ENCODE peak calls at places on chromosome 15, in nine cellular contexts. L is A549; P is PC-9; C is heart right ventricle; E is transverse colon; N is fibroblast of lung; T is naive thymus-derived CD4-positive, alpha-beta T cell; B is IMR-90; D is GM23338. O is an unnamed sample. For H3K4me1, the result is how much of the 10 kb centered on the place peaks cover.

GRCh38 chr15:75232826-75233503 is 25.2 kb upstream of the GOLGA6C start:
- DNase-seq in P (no peak), N (no peak), D (no peak), C (no peak), T (no peak), L (no peak), E (peak), B (no peak), O (no peak)

GRCh38 chr15:55387027-55387426 is 21.1 kb downstream of the CCPG1 start:
- DNase-seq in D (no peak), N (no peak), P (no peak), B (no peak), C (no peak), L (no peak), T (no peak), E (no peak), O (no peak)

GRCh38 chr15:90165659-90166489 is 35.3 kb upstream of the SEMA4B start:
- DNase-seq in P (peak), T (peak), E (peak), C (peak), N (peak), B (peak), D (no peak), L (peak), O (no peak)

GRCh38 chr15:63244399-63244798 is 33.0 kb upstream of the APH1B start:
- DNase-seq in T (no peak), C (no peak), D (no peak), N (peak), B (no peak), L (no peak), P (no peak), E (no peak), O (no peak)

GRCh38 chr15:30043211-30043655 is 39.5 kb upstream of the GOLGA8J start:
- DNase-seq in D (no peak), B (peak), P (no peak), T (no peak), L (peak), C (no peak), E (no peak), N (peak), O (no peak)

GRCh38 chr15:27459836-27460235 is 488.9 kb downstream of the GABRG3 start:
- DNase-seq in T (no peak), E (no peak), B (no peak), C (no peak), D (no peak), N (peak), P (no peak), L (no peak), O (no peak)

GRCh38 chr15:48925714-48926223 is 38.0 kb downstream of the SHC4 start:
- DNase-seq in E (no peak), C (no peak), B (peak), P (peak), T (peak), N (peak), L (peak), D (no peak), O (no peak)

GRCh38 chr15:98952381-98952803 is 55.2 kb downstream of the PGPEP1L start:
- DNase-seq in L (no peak), C (no peak), D (no peak), N (peak), E (no peak), T (no peak), B (peak), P (no peak), O (peak)

GRCh38 chr15:87287156-87287555 is 969.4 kb downstream of the NTRK3 start:
- DNase-seq in T (no peak), N (peak), D (no peak), L (no peak), E (no peak), P (no peak), C (no peak), B (peak), O (no peak)

GRCh38 chr15:27095809-27096580 is 125.0 kb downstream of the GABRG3 start:
- DNase-seq in D (peak), T (no peak), P (no peak), L (no peak), C (no peak), B (no peak), N (peak), E (no peak), O (no peak)

GRCh38 chr15:62809968-62810260 is 232.6 kb upstream of the TPM1 start:
- DNase-seq in L (no peak), B (peak), D (no peak), C (no peak), T (no peak), E (no peak), N (no peak), P (no peak), O (no peak)

GRCh38 chr15:86661580-86661979 is 581.9 kb downstream of the AGBL1 start:
- DNase-seq in E (no peak), L (no peak), P (no peak), N (no peak), T (no peak), D (no peak), B (no peak), C (no peak), O (no peak)

GRCh38 chr15:100727291-100727851 is 125.0 kb downstream of the ASB7 start:
- DNase-seq in E (no peak), N (peak), B (no peak), L (no peak), P (no peak), T (no peak), C (no peak), D (peak), O (no peak)

GRCh38 chr15:52730163-52730562 is 51.0 kb upstream of the ATOSA start:
- DNase-seq in C (no peak), N (peak), E (no peak), B (peak), D (no peak), T (no peak), L (no peak), P (peak), O (peak)

GRCh38 chr15:81097893-81098280 is 36.2 kb upstream of the CFAP161 start:
- DNase-seq in E (no peak), D (no peak), C (no peak), B (no peak), P (no peak), L (no peak), T (no peak), N (peak), O (no peak)

GRCh38 chr15:89631902-89632264 is 23.4 kb downstream of the KIF7 start:
- DNase-seq in L (no peak), P (no peak), B (no peak), C (no peak), T (peak), N (no peak), E (no peak), D (no peak), O (no peak)

GRCh38 chr15:65385868-65386253 is 8.1 kb upstream of the IGDCC3 start:
- DNase-seq in E (no peak), D (no peak), C (peak), P (no peak), B (no peak), T (no peak), L (no peak), N (no peak), O (no peak)

GRCh38 chr15:52448010-52448890 is 80.4 kb downstream of the MYO5A start:
- DNase-seq in T (no peak), B (no peak), L (no peak), D (no peak), C (no peak), E (no peak), N (no peak), P (no peak), O (no peak)

GRCh38 chr15:59301527-59301926 is 71.1 kb downstream of the MYO1E start:
- DNase-seq in P (no peak), C (no peak), E (no peak), T (no peak), B (no peak), L (no peak), D (peak), N (no peak), O (no peak)
- H3K4me1 ChIP-seq in P (half or more), C (under half), E (under half), T (under half), B (under half), L (half or more), D (under half), N (under half), O (under half)

DNA sequence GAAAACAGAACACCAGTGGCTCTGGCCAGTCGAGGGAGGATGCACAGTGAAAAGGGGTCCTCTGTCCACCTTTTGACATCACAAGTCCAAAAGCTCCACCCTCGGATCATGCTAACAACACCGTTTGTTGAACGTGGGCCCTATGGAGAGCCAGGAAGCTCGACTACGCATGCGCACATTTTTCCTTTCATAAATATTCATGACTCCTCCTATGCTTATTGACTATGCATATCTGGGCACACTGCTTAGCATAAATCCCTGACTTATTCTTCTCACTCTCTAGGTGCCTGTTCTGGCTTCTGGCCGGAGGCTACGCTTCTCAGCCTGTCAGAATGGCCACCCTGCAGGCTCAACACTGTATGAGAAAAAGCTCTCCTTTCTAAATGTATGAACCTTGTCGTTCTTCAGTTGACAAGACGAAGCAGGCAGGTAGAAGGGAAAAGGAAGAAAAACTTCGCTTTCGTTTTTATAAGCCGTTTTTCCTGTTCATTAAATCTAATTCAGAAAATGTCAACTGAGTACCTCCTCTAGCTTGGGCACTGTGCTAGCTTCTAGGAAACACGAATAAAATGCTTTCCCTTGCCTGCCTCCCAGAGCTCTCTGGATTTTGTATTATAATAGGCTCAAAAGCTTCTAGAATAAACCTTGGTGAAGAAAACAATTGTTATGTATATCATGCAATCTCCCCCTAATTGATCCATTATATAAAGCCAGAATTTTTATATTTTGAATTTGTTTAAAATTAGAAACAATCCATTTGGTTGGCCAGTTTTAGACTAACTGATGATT is 207.8 kb downstream of the ATP10A start:
- DNase-seq in N (no peak), T (no peak), D (peak), C (no peak), L (no peak), B (no peak), E (no peak), P (no peak), O (no peak)
- H3K4me3 ChIP-seq in N (no peak), T (no peak), D (peak), C (no peak), L (no peak), B (no peak), E (no peak), P (no peak), O (no peak)

DNA sequence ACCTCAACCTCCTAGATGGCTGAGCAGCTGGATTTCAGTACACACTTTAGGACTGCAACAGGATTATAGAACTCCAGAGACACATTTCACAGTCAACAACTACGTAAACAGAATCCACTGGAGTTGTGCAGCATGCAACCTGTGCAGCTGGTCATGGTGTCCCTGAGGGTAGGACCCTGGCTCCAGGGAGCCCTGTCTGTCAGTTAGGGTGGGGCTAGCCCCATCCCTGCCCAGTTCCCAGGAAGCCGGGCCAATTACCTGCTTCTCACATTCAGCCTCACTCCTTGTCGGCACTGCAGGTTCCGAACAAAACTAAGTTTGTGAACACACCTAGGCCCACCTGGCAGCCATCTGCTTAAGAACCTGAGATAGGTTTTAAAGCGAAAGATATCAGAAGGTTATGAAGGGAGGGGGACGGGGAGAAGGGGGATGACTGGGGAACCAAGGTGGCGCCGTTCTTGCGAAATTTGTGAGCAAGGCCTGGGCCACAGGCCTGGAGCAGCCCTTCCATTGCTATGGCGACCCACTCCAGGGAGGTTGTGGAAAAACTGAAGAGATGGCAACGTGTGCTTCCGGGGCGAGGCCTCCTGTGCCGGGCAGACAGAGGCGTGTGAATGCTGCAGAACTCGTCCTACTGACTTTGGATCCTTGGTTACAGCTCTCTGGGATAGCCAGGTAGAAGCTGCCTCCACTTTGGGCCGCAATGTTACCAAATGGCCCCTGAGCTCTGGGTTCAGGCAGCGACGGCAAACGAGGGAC is 25.3 kb downstream of the ACSBG1 start:
- DNase-seq in N (no peak), D (no peak), T (peak), E (peak), C (no peak), P (peak), B (no peak), L (no peak), O (no peak)
- H3K4me1 ChIP-seq in N (under half), D (under half), T (under half), E (under half), C (under half), P (half or more), B (under half), L (under half), O (under half)

DNA sequence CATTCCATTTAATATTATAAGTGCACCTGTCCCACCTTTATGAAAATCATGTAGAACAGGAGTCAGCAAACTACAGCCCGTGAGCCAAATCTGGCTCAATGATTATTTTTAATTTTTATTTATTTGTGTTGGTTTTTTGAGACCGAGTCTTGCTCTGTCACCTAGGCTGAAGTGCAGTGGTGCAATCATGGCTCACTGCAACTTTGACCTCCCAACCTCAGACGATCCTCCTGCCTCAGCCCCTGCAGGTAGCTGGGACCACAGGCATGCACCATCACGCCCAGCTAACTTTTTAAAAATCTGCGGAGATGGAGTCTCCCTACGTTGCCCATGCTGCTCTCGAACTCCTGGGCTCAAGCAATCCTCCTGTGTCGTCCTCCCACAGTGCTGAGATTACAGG is 42.0 kb downstream of the MYO1E start:
- DNase-seq in L (no peak), N (no peak), E (no peak), P (no peak), D (no peak), C (no peak), T (no peak), B (no peak), O (no peak)
- H3K4me3 ChIP-seq in L (no peak), N (no peak), E (no peak), P (no peak), D (no peak), C (no peak), T (no peak), B (no peak), O (no peak)

GRCh38 chr15:88623632-88624031 is 2.5 kb downstream of the AEN start:
- DNase-seq in P (no peak), E (no peak), L (no peak), B (no peak), T (no peak), D (no peak), C (no peak), N (no peak), O (no peak)

GRCh38 chr15:88622605-88622975 is 1.4 kb downstream of the AEN start:
- DNase-seq in N (no peak), D (no peak), L (no peak), C (no peak), T (no peak), P (no peak), E (no peak), B (no peak), O (no peak)

GRCh38 chr15:88624156-88624970 is 3.2 kb downstream of the AEN start:
- DNase-seq in P (no peak), T (no peak), C (no peak), D (peak), E (no peak), B (peak), N (peak), L (no peak), O (no peak)

GRCh38 chr15:88621789-88622604 is 857 bp downstream of the AEN start:
- DNase-seq in C (no peak), N (peak), T (peak), D (no peak), P (no peak), B (peak), L (peak), E (peak), O (peak)

DNA sequence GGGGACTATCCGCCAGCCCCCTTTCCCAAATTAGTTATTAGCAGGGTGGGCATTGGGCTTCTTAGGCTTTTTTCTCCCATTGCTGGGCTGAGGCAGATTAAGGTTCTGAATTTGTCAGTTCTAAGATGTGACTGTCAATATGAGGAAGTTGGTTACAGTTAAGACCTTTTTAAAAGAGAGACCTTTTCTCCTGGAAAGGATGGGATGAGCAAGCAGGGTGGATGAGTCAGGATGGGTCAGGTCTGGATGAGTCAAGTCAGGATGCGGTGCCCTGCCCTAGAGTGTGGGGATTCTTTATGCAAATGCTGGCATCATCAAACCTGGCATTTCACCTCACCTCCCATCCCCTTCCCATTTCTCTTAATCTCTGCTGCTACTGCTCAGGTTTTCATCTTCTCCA is 1.9 kb downstream of the AEN start:
- DNase-seq in D (no peak), P (peak), N (peak), C (no peak), L (peak), T (peak), E (no peak), B (peak), O (no peak)
- H3K4me1 ChIP-seq in D (half or more), P (under half), N (under half), C (under half), L (half or more), T (under half), E (under half), B (under half), O (half or more)

GRCh38 chr15:66622677-66623076 is 56.9 kb upstream of the LCTL start:
- DNase-seq in T (no peak), L (no peak), C (no peak), P (no peak), N (no peak), D (no peak), E (peak), B (no peak), O (no peak)

GRCh38 chr15:66623801-66624453 is 58.1 kb upstream of the LCTL start:
- DNase-seq in E (no peak), N (no peak), D (no peak), T (no peak), C (no peak), B (no peak), L (no peak), P (no peak), O (no peak)

GRCh38 chr15:66620744-66621344 is 55.0 kb upstream of the LCTL start:
- DNase-seq in T (no peak), B (no peak), N (no peak), C (no peak), P (no peak), E (no peak), D (no peak), L (no peak), O (no peak)

GRCh38 chr15:66619152-66619903 is 53.5 kb upstream of the LCTL start:
- DNase-seq in L (peak), D (peak), T (peak), C (peak), P (peak), E (peak), N (peak), B (peak), O (no peak)

GRCh38 chr15:66621491-66622467 is 56.0 kb upstream of the LCTL start:
- DNase-seq in C (no peak), L (no peak), P (no peak), T (no peak), N (peak), D (peak), B (no peak), E (no peak), O (no peak)
- H3K4me3 ChIP-seq in C (peak), L (no peak), P (no peak), T (no peak), N (no peak), D (peak), B (no peak), E (no peak), O (no peak)

DNA sequence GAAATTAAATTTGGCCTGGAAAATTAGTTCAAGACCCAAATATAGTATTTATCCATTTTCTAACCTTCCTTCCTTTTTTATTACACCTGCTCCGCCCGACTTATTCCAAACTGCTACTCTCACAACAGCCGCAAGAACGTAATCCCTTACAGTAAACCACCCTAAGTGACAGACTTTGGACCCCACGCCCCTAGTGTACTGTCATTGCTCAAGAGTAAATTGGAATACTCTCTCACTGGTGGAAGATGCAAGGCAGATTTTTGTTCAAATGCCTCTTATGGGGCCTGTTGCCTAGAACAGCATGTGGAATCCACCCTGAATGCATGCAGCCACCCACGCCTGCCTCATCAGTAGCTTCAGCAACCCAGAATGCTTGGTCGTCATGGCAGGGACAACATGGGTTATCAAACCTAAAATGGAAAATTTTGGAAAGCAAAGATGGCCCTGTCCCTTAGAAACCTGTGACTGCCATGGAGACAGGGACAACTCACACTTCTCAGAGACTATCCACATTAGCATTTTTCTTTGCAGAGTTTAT is 226.2 kb upstream of the ST8SIA2 start:
- DNase-seq in C (no peak), L (no peak), T (no peak), P (no peak), E (peak), D (no peak), B (no peak), N (no peak), O (no peak)
- H3K4me1 ChIP-seq in C (under half), L (under half), T (under half), P (under half), E (under half), D (under half), B (under half), N (under half), O (under half)

O was measured in CD8-positive, alpha-beta memory T cell.